ENCODE peak calls at places on chromosomes 5 and 9, in five cellular contexts. One of them, this sample, is unnamed.

GRCh38 chr9:111872886-111873285 is 23.7 kb upstream of the UGCG start:
- DNase-seq in fibroblast of lung: no peak
- DNase-seq in kidney: no peak
- DNase-seq in CD8-positive, alpha-beta T cell: no peak
- DNase-seq in ascending aorta: no peak
- DNase-seq in this sample: no peak

GRCh38 chr5:115685480-115685879 is 59.6 kb upstream of the TMED7 start:
- DNase-seq in kidney: no peak
- DNase-seq in CD8-positive, alpha-beta T cell: no peak
- DNase-seq in fibroblast of lung: peak; percentile 50
- DNase-seq in ascending aorta: no peak
- DNase-seq in this sample: no peak

GRCh38 chr9:38079410-38080105 is 10.5 kb upstream of the SHB start:
- DNase-seq in ascending aorta: peak; percentile 77
- DNase-seq in kidney: peak; percentile 52
- DNase-seq in fibroblast of lung: peak; percentile 68
- DNase-seq in CD8-positive, alpha-beta T cell: no peak
- DNase-seq in this sample: no peak

GRCh38 chr9:89887286-89887685 is 282.5 kb downstream of the GADD45G start:
- DNase-seq in CD8-positive, alpha-beta T cell: no peak
- DNase-seq in fibroblast of lung: no peak
- DNase-seq in ascending aorta: no peak
- DNase-seq in kidney: no peak
- DNase-seq in this sample: no peak

GRCh38 chr5:110441035-110441434 is 285.4 kb downstream of the TMEM232 start:
- DNase-seq in CD8-positive, alpha-beta T cell: no peak
- DNase-seq in ascending aorta: no peak
- DNase-seq in kidney: no peak
- DNase-seq in fibroblast of lung: peak; percentile 42
- DNase-seq in this sample: no peak

GRCh38 chr9:114303977-114304376 is 18.9 kb upstream of the ORM1 start:
- DNase-seq in CD8-positive, alpha-beta T cell: no peak
- DNase-seq in fibroblast of lung: no peak
- DNase-seq in ascending aorta: peak; percentile 46
- DNase-seq in kidney: peak; percentile 11
- DNase-seq in this sample: no peak

GRCh38 chr5:128791312-128791711 is 174.0 kb upstream of the SLC27A6 start:
- DNase-seq in fibroblast of lung: peak; percentile 41
- DNase-seq in CD8-positive, alpha-beta T cell: no peak
- DNase-seq in kidney: no peak
- DNase-seq in ascending aorta: no peak
- DNase-seq in this sample: no peak

GRCh38 chr5:120539471-120539870 is 75.4 kb downstream of the PRR16 start:
- DNase-seq in fibroblast of lung: peak; percentile 53
- DNase-seq in kidney: no peak
- DNase-seq in ascending aorta: no peak
- DNase-seq in CD8-positive, alpha-beta T cell: no peak
- DNase-seq in this sample: no peak

GRCh38 chr5:111685969-111686368 is 71.0 kb downstream of the NREP start:
- DNase-seq in CD8-positive, alpha-beta T cell: no peak
- DNase-seq in kidney: no peak
- DNase-seq in ascending aorta: no peak
- DNase-seq in fibroblast of lung: no peak
- DNase-seq in this sample: no peak

GRCh38 chr5:122844136-122844915 is 1.1 kb upstream of the SNX24 start:
- DNase-seq in CD8-positive, alpha-beta T cell: no peak
- DNase-seq in kidney: no peak
- DNase-seq in ascending aorta: no peak
- DNase-seq in fibroblast of lung: no peak
- DNase-seq in this sample: no peak

GRCh38 chr5:38621840-38622513 is 65.5 kb upstream of the LIFR start:
- DNase-seq in CD8-positive, alpha-beta T cell: no peak
- DNase-seq in fibroblast of lung: no peak
- DNase-seq in ascending aorta: no peak
- DNase-seq in kidney: no peak
- DNase-seq in this sample: no peak

GRCh38 chr5:151703227-151703626 is 16.5 kb upstream of the SPARC start:
- DNase-seq in ascending aorta: no peak
- DNase-seq in kidney: no peak
- DNase-seq in CD8-positive, alpha-beta T cell: no peak
- DNase-seq in fibroblast of lung: no peak
- DNase-seq in this sample: no peak

GRCh38 chr9:89801723-89802680 is 197.2 kb downstream of the GADD45G start:
- DNase-seq in kidney: no peak
- DNase-seq in fibroblast of lung: no peak
- DNase-seq in CD8-positive, alpha-beta T cell: no peak
- DNase-seq in ascending aorta: no peak
- DNase-seq in this sample: no peak

GRCh38 chr5:146240951-146241350 is 37.5 kb downstream of the RBM27 start:
- DNase-seq in ascending aorta: no peak
- DNase-seq in fibroblast of lung: peak; percentile 7
- DNase-seq in CD8-positive, alpha-beta T cell: no peak
- DNase-seq in kidney: no peak
- DNase-seq in this sample: no peak

GRCh38 chr5:140153255-140153654 is 21.7 kb upstream of the CYSTM1 start:
- DNase-seq in kidney: no peak
- DNase-seq in CD8-positive, alpha-beta T cell: no peak
- DNase-seq in ascending aorta: no peak
- DNase-seq in fibroblast of lung: no peak
- DNase-seq in this sample: no peak

GRCh38 chr5:92019376-92019990 is 636.4 kb upstream of the ARRDC3 start:
- DNase-seq in ascending aorta: no peak
- DNase-seq in fibroblast of lung: peak; percentile 55
- DNase-seq in kidney: no peak
- DNase-seq in CD8-positive, alpha-beta T cell: no peak
- DNase-seq in this sample: no peak

GRCh38 chr5:148476302-148476701 is 92.5 kb downstream of the FBXO38 start:
- DNase-seq in CD8-positive, alpha-beta T cell: no peak
- DNase-seq in kidney: no peak
- DNase-seq in ascending aorta: no peak
- DNase-seq in fibroblast of lung: no peak
- DNase-seq in this sample: no peak

GRCh38 chr5:79031481-79031867 is 38.0 kb downstream of the DMGDH start:
- DNase-seq in kidney: no peak
- DNase-seq in fibroblast of lung: no peak
- DNase-seq in CD8-positive, alpha-beta T cell: no peak
- DNase-seq in ascending aorta: no peak
- DNase-seq in this sample: no peak

GRCh38 chr5:65555266-65555665 is 7.7 kb downstream of the CENPK start:
- DNase-seq in fibroblast of lung: peak; percentile 21
- DNase-seq in ascending aorta: no peak
- DNase-seq in kidney: no peak
- DNase-seq in CD8-positive, alpha-beta T cell: no peak
- DNase-seq in this sample: no peak

GRCh38 chr5:150317048-150318003 is 14.6 kb upstream of the ARSI start:
- DNase-seq in kidney: peak; percentile 83
- DNase-seq in fibroblast of lung: peak; percentile 97
- DNase-seq in CD8-positive, alpha-beta T cell: no peak
- DNase-seq in ascending aorta: no peak
- DNase-seq in this sample: no peak

GRCh38 chr5:53334431-53334941 is 145.9 kb upstream of the FST start:
- DNase-seq in kidney: no peak
- DNase-seq in ascending aorta: no peak
- DNase-seq in fibroblast of lung: peak; percentile 85
- DNase-seq in CD8-positive, alpha-beta T cell: no peak
- DNase-seq in this sample: no peak

GRCh38 chr5:142881727-142882126 is 111.5 kb downstream of the ARHGAP26 start:
- DNase-seq in kidney: no peak
- DNase-seq in ascending aorta: no peak
- DNase-seq in fibroblast of lung: no peak
- DNase-seq in CD8-positive, alpha-beta T cell: no peak
- DNase-seq in this sample: no peak

GRCh38 chr9:99814359-99814758 is 7.3 kb upstream of the NR4A3 start:
- DNase-seq in fibroblast of lung: no peak
- DNase-seq in ascending aorta: no peak
- DNase-seq in kidney: no peak
- DNase-seq in CD8-positive, alpha-beta T cell: no peak
- DNase-seq in this sample: no peak

GRCh38 chr5:57779383-57780223 is 297.0 kb upstream of the ACTBL2 start:
- DNase-seq in kidney: no peak
- DNase-seq in fibroblast of lung: peak; percentile 71
- DNase-seq in ascending aorta: no peak
- DNase-seq in CD8-positive, alpha-beta T cell: no peak
- DNase-seq in this sample: no peak

GRCh38 chr9:81819859-81820546 is 108.2 kb upstream of the SPATA31D4 start:
- DNase-seq in CD8-positive, alpha-beta T cell: no peak
- DNase-seq in ascending aorta: no peak
- DNase-seq in fibroblast of lung: peak; percentile 71
- DNase-seq in kidney: no peak
- DNase-seq in this sample: no peak

GRCh38 chr5:14512574-14512973 is 69.0 kb upstream of the OTULINL start:
- DNase-seq in CD8-positive, alpha-beta T cell: no peak
- DNase-seq in fibroblast of lung: no peak
- DNase-seq in kidney: no peak
- DNase-seq in ascending aorta: no peak
- DNase-seq in this sample: no peak

GRCh38 chr5:72920690-72921089 is 35.2 kb upstream of the FCHO2 start:
- DNase-seq in fibroblast of lung: peak; percentile 23
- DNase-seq in CD8-positive, alpha-beta T cell: no peak
- DNase-seq in kidney: no peak
- DNase-seq in ascending aorta: no peak
- DNase-seq in this sample: no peak

GRCh38 chr5:144024601-144025000 is 145.9 kb downstream of the YIPF5 start:
- DNase-seq in CD8-positive, alpha-beta T cell: no peak
- DNase-seq in fibroblast of lung: peak; percentile 43
- DNase-seq in kidney: no peak
- DNase-seq in ascending aorta: no peak
- DNase-seq in this sample: no peak

GRCh38 chr5:144028644-144029043 is 141.8 kb downstream of the YIPF5 start:
- DNase-seq in CD8-positive, alpha-beta T cell: no peak
- DNase-seq in ascending aorta: no peak
- DNase-seq in kidney: no peak
- DNase-seq in fibroblast of lung: peak; percentile 92
- DNase-seq in this sample: no peak

GRCh38 chr5:144030904-144031303 is 139.6 kb downstream of the YIPF5 start:
- DNase-seq in ascending aorta: no peak
- DNase-seq in kidney: no peak
- DNase-seq in fibroblast of lung: no peak
- DNase-seq in CD8-positive, alpha-beta T cell: no peak
- DNase-seq in this sample: no peak

GRCh38 chr5:144026286-144026685 is 144.2 kb downstream of the YIPF5 start:
- DNase-seq in fibroblast of lung: no peak
- DNase-seq in CD8-positive, alpha-beta T cell: no peak
- DNase-seq in kidney: no peak
- DNase-seq in ascending aorta: no peak
- DNase-seq in this sample: no peak

DNA sequence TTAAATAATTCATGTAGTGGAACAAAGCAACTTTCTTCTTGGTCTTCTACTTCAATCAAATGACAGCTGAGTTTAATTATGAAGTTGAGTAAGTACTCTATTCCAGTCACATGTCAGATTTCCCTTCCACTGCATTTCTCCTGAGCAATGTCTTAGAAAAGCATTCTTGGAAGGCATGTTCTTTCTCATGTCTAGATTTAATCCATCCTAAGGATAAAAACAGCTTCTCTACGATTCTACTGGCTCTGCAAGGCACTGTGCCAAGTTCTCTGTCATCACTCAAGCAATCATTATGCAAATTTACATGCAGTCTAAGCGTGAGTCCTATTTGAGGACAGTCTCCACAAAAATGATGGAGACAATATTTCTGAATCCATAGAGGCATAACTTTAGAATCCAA is 142.4 kb downstream of the YIPF5 start:
- DNase-seq in ascending aorta: no peak
- DNase-seq in kidney: no peak
- DNase-seq in CD8-positive, alpha-beta T cell: no peak
- DNase-seq in fibroblast of lung: peak; percentile 76
- DNase-seq in this sample: no peak
- H3K4me3 ChIP-seq in ascending aorta: no peak overlapping the region
- H3K4me3 ChIP-seq in kidney: no peak overlapping the region
- H3K4me3 ChIP-seq in CD8-positive, alpha-beta T cell: no peak overlapping the region
- H3K4me3 ChIP-seq in fibroblast of lung: peak overlapping the region; percentile 5
- H3K4me3 ChIP-seq in this sample: no peak overlapping the region

DNA sequence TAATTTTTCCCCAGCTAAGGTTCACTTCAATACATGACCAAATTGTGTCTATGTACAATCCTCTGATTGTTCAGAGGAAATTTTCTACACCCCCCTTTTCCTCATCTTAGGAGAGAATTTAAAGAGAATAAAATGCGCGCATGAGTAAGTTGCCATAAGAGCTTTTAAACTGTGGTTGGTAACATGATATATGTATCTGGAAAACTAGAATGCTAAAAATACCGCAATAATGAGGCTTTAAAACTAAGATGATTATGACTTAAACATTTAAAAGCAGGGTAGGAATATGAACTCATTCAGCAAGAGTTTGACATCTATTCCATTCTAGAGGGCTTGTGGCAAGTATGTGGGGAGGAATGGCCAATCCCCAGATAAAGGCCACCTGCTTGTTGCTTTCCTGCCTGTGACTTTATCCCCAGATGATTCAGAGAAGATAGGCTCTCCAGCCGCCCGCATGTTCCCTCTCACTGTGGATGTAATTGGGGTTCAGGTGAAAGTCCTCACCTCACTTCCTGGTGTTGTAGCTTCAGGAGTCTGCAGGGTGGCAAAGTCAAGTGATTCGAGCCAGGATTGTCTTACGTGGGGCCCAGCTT is 26.5 kb upstream of the BASP1 start:
- DNase-seq in ascending aorta: no peak
- DNase-seq in fibroblast of lung: peak; percentile 74
- DNase-seq in kidney: no peak
- DNase-seq in CD8-positive, alpha-beta T cell: no peak
- DNase-seq in this sample: no peak
- H3K4me1 ChIP-seq in ascending aorta: no peaks in the 10 kb centered on the region
- H3K4me1 ChIP-seq in fibroblast of lung: peaks cover 34% of the 10 kb centered on the region
- H3K4me1 ChIP-seq in kidney: no peaks in the 10 kb centered on the region
- H3K4me1 ChIP-seq in CD8-positive, alpha-beta T cell: no peaks in the 10 kb centered on the region
- H3K4me1 ChIP-seq in this sample: no peaks in the 10 kb centered on the region

GRCh38 chr9:6219981-6220380 is 4.4 kb downstream of the IL33 start:
- DNase-seq in kidney: no peak
- DNase-seq in ascending aorta: no peak
- DNase-seq in CD8-positive, alpha-beta T cell: no peak
- DNase-seq in fibroblast of lung: no peak
- DNase-seq in this sample: no peak
- H3K27ac ChIP-seq in kidney: no peak overlapping the region
- H3K27ac ChIP-seq in ascending aorta: peak overlapping the region; percentile 86
- H3K27ac ChIP-seq in CD8-positive, alpha-beta T cell: no peak overlapping the region
- H3K27ac ChIP-seq in fibroblast of lung: no peak overlapping the region
- H3K27ac ChIP-seq in this sample: no peak overlapping the region

DNA sequence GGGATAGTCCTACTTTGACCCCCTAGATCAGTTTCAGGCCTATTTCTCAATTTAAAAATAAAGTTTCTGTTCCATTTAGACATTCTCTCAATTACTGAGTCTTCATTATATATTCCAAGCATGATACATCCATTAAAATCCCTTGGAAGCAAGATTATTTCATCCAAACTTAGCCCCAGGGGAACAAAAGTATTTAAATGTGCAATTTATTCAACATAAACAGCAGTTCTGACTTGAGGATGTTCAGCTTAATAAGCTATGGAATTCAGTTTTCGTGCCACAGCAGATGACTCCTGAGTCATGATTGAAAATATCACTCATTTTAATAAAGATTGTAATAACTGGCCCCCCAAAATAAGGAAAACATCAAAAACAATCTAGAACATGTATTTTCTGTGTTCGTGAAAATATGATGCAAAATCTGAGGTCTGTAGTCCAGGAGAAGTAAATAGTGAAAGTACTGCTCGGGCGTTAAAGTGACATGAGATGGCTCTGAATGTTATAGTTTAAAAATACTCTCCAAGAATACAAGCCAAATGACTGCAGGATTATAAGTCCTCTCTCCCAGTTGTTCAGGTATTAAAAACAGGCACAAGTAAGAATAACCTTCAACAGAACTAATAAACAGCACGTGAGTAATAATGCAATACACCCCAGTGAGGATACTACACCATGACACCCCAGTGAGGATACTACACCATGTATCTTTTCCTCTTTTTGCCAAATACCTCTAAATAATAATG is 67.1 kb downstream of the RETREG1 start:
- DNase-seq in kidney: no peak
- DNase-seq in fibroblast of lung: no peak
- DNase-seq in ascending aorta: no peak
- DNase-seq in CD8-positive, alpha-beta T cell: no peak
- DNase-seq in this sample: no peak
- H3K4me3 ChIP-seq in kidney: no peak overlapping the region
- H3K4me3 ChIP-seq in fibroblast of lung: no peak overlapping the region
- H3K4me3 ChIP-seq in ascending aorta: no peak overlapping the region
- H3K4me3 ChIP-seq in CD8-positive, alpha-beta T cell: no peak overlapping the region
- H3K4me3 ChIP-seq in this sample: no peak overlapping the region

This sample was measured in CD4-positive, alpha-beta memory T cell.